ENCODE peak calls at places on chromosomes 4 and X, in ten cellular contexts. I, S, V, F, P, E, O, U, R and N are unnamed samples.

GRCh38 chr4:55435136-55435535 is 39.4 kb downstream of the TMEM165 start:
- DNase-seq in F (no peak), R (peak; percentile 6), U (peak; percentile 75), I (no peak), O (peak; percentile 25), P (no peak), V (no peak), S (no peak), E (no peak), N (no peak)

GRCh38 chr4:77481856-77482255 is 123.8 kb upstream of the CXCL13 start:
- DNase-seq in S (no peak), E (no peak), U (no peak), O (no peak), I (no peak), P (no peak), R (no peak), F (no peak), V (no peak), N (no peak)

GRCh38 chrX:12798601-12799000 is 7.4 kb downstream of the PRPS2 start:
- DNase-seq in V (no peak), S (peak; percentile 45), P (no peak), E (no peak), R (no peak), O (no peak), U (peak; percentile 39), F (no peak), I (no peak), N (no peak)

GRCh38 chr4:3291411-3291968 is 1.3 kb upstream of the RGS12 start:
- DNase-seq in E (peak; percentile 57), O (no peak), V (no peak), P (no peak), U (no peak), S (no peak), R (peak; percentile 35), I (no peak), F (no peak), N (no peak)

GRCh38 chr4:36218121-36218520 is 26.2 kb downstream of the ARAP2 start:
- DNase-seq in S (no peak), R (no peak), I (no peak), F (no peak), V (no peak), U (no peak), P (no peak), O (no peak), E (no peak), N (no peak)

GRCh38 chrX:7390446-7390845 is 242.5 kb upstream of the PUDP start:
- DNase-seq in F (no peak), E (no peak), U (no peak), S (no peak), P (no peak), I (no peak), V (no peak), O (no peak), R (no peak), N (no peak)

GRCh38 chrX:17563515-17563914 is 173.8 kb upstream of the SCML1 start:
- DNase-seq in F (no peak), U (peak; percentile 35), O (peak; percentile 29), S (no peak), I (no peak), P (no peak), E (no peak), V (no peak), R (no peak), N (no peak)

GRCh38 chr4:38125816-38126215 is 165.6 kb downstream of the PTTG2 start:
- DNase-seq in S (no peak), E (no peak), R (no peak), O (no peak), V (no peak), U (peak; percentile 25), F (no peak), P (no peak), I (no peak), N (no peak)

GRCh38 chr4:104064650-104065577 is 345.1 kb upstream of the TACR3 start:
- DNase-seq in I (peak; percentile 64), P (no peak), S (no peak), R (peak; percentile 53), U (peak; percentile 30), O (peak; percentile 53), F (no peak), E (peak; percentile 59), V (no peak), N (peak; percentile 15)

GRCh38 chr4:148064451-148064850 is 332.6 kb downstream of the ARHGAP10 start:
- DNase-seq in P (no peak), S (no peak), I (no peak), E (no peak), U (no peak), V (no peak), O (no peak), F (no peak), R (no peak), N (no peak)

GRCh38 chrX:20317873-20318272 is 51.2 kb upstream of the RPS6KA3 start:
- DNase-seq in U (no peak), F (no peak), I (no peak), E (no peak), R (no peak), O (no peak), P (no peak), S (no peak), V (no peak), N (no peak)

DNA sequence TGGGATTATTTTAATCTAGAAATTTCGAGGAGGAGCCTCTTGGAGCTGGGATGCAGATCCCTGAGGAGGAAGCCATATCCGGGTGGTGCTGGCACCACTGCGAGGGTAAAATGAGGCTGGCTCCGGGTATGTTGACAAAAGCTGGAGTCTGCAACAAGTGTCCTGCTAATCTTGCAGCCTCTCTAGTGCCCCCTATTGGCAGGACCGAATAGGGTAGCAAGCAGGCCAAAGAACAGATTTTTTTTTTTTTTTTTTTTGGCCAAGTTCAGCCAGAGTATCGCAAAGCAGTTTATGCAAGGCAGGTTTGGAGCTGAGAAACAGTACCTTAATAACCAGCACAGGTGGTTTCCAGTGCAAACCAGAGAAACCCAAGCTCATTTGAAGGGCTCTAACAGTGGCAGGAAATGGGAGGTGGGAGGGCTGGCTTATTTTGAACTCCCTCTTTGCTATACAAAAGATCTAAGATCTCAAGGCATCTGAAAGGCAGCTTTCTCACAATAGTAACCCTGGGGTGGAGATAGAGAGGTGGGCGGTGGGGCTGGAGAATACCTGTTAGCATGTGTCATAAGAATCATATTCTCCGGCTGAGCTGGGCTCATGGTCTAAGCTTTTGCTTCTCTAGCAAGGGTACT is 38.2 kb upstream of the OCIAD2 start:
- DNase-seq in P (no peak), O (no peak), R (peak; percentile 48), U (no peak), F (no peak), V (no peak), I (peak; percentile 11), E (peak; percentile 66), S (no peak), N (no peak)
- TF ChIP-seq CTCF in P (peak; percentile 53), O (peak; percentile 37), R (peak; percentile 39), U (peak; percentile 37), F (peak; percentile 52), V (peak; percentile 37), I (peak; percentile 24), E (peak; percentile 71), S (peak; percentile 28), N (peak; percentile 71)

GRCh38 chrX:33160273-33160672 is 51.1 kb downstream of the DMD start:
- DNase-seq in S (no peak), O (no peak), P (peak; percentile 5), R (no peak), U (no peak), F (no peak), I (no peak), V (no peak), E (no peak), N (no peak)
- TF ChIP-seq CTCF in S (no peak), O (no peak), P (no peak), R (no peak), U (no peak), F (no peak), I (no peak), V (no peak), E (no peak), N (no peak)

DNA sequence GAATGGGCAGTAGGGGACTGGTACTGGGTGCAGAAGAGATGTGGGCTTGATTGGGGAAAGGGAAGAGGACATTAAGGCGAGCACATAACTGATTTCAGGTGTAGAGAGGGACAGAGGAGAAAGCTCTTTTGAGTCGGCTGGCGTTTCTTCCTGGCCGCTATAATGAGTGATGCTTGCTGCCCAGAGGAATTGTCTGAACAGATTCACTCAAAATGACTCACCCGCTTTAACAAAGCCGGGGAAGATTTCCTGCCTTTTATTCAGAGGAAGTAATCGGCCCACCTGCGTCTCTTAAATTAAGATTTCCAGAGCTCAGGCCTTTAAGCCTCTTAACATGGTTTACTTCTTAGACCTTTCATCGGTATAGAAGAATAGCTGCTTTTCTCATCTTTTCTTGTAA is 102.1 kb upstream of the AP1S2 start:
- DNase-seq in E (no peak), V (peak; percentile 2), U (peak; percentile 10), I (no peak), P (no peak), F (no peak), R (no peak), O (peak; percentile 37), S (no peak), N (no peak)
- TF ChIP-seq CTCF in E (no peak), V (no peak), U (no peak), I (no peak), P (no peak), F (no peak), R (no peak), O (no peak), S (no peak), N (no peak)

GRCh38 chr4:14254806-14255445 is 627.4 kb upstream of the BOD1L1 start:
- DNase-seq in O (no peak), V (no peak), I (no peak), U (no peak), P (no peak), E (no peak), S (no peak), R (no peak), F (no peak), N (no peak)

GRCh38 chr4:14257903-14258302 is 630.4 kb upstream of the BOD1L1 start:
- DNase-seq in E (no peak), V (no peak), I (no peak), P (no peak), S (no peak), F (no peak), O (no peak), U (no peak), R (no peak), N (no peak)

GRCh38 chr4:14259926-14260325 is 632.4 kb upstream of the BOD1L1 start:
- DNase-seq in V (peak; percentile 10), R (no peak), E (no peak), F (no peak), S (no peak), P (no peak), O (no peak), I (no peak), U (no peak), N (no peak)

GRCh38 chr4:14249226-14249625 is 621.7 kb upstream of the BOD1L1 start:
- DNase-seq in O (no peak), F (no peak), U (no peak), E (no peak), I (no peak), R (no peak), V (no peak), S (no peak), P (no peak), N (no peak)

DNA sequence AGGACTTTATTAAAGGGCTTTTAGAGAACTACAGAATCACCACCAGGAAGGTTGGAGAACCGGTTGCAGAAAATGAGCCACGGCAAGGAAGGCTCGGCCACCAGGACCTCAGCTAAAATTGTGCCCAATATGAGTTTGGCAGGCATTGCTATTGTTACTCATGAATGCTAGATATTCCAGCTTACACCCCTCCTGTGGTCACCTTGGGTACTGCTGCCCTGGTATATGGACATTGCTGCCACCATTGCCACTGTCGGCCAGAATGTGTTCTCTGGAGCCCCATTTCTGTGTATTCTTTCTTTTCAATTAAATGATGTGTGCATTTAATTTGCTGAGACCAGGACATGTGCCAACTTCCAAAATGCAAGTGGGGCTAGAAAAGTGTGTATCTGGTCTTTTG is 626.7 kb upstream of the BOD1L1 start:
- DNase-seq in S (no peak), F (peak; percentile 17), P (no peak), E (peak; percentile 60), I (peak; percentile 34), V (no peak), O (peak; percentile 17), R (peak; percentile 46), U (peak; percentile 52), N (no peak)
- TF ChIP-seq CTCF in S (peak; percentile 56), F (peak; percentile 58), P (peak; percentile 84), E (peak; percentile 60), I (peak; percentile 44), V (peak; percentile 63), O (peak; percentile 64), R (no peak), U (peak; percentile 78), N (no peak)